ENCODE peak calls at places on chromosomes 16 and 17, in five cellular contexts. One of them, this sample, is unnamed.

GRCh38 chr17:56812971-56813388 is 20.7 kb downstream of the C17orf67 start:
- DNase-seq in aorta: no peak
- DNase-seq in ovary: no peak
- DNase-seq in NCI-H1417 treated with DMSO at 0.1 percent for 48 hours: no peak
- DNase-seq in cardiac muscle cell: no peak
- DNase-seq in this sample: no peak

GRCh38 chr16:55760665-55761035 is 72.2 kb downstream of the CES1 start:
- DNase-seq in NCI-H1417 treated with DMSO at 0.1 percent for 48 hours: no peak
- DNase-seq in ovary: no peak
- DNase-seq in cardiac muscle cell: no peak
- DNase-seq in aorta: peak; percentile 43
- DNase-seq in this sample: no peak

GRCh38 chr16:75265911-75266701 is 14.7 kb upstream of the BCAR1 start:
- DNase-seq in NCI-H1417 treated with DMSO at 0.1 percent for 48 hours: no peak
- DNase-seq in aorta: peak; percentile 76
- DNase-seq in ovary: peak; percentile 84
- DNase-seq in cardiac muscle cell: peak; percentile 79
- DNase-seq in this sample: peak; percentile 67

GRCh38 chr17:77300016-77300686 is 159.4 kb downstream of the SEC14L1 start:
- DNase-seq in NCI-H1417 treated with DMSO at 0.1 percent for 48 hours: no peak
- DNase-seq in cardiac muscle cell: no peak
- DNase-seq in aorta: no peak
- DNase-seq in ovary: no peak
- DNase-seq in this sample: peak; percentile 67

GRCh38 chr17:63946440-63947363 is 14.6 kb upstream of the CD79B start:
- DNase-seq in aorta: no peak
- DNase-seq in NCI-H1417 treated with DMSO at 0.1 percent for 48 hours: no peak
- DNase-seq in cardiac muscle cell: peak; percentile 36
- DNase-seq in ovary: no peak
- DNase-seq in this sample: peak; percentile 30

GRCh38 chr17:40100669-40101366 is 429 bp upstream of the NR1D1 start:
- DNase-seq in ovary: peak; percentile 98
- DNase-seq in aorta: peak; percentile 99
- DNase-seq in cardiac muscle cell: peak; percentile 99
- DNase-seq in NCI-H1417 treated with DMSO at 0.1 percent for 48 hours: peak; percentile 25
- DNase-seq in this sample: peak; percentile 99

GRCh38 chr17:75983501-75984181 is 4.6 kb downstream of the TEN1 start:
- DNase-seq in cardiac muscle cell: peak; percentile 55
- DNase-seq in ovary: no peak
- DNase-seq in aorta: no peak
- DNase-seq in NCI-H1417 treated with DMSO at 0.1 percent for 48 hours: no peak
- DNase-seq in this sample: no peak

GRCh38 chr16:1076801-1077576 is 4.4 kb downstream of the SSTR5 start:
- DNase-seq in aorta: no peak
- DNase-seq in cardiac muscle cell: no peak
- DNase-seq in ovary: no peak
- DNase-seq in NCI-H1417 treated with DMSO at 0.1 percent for 48 hours: no peak
- DNase-seq in this sample: no peak

GRCh38 chr16:66334856-66335255 is 31.6 kb upstream of the CDH5 start:
- DNase-seq in NCI-H1417 treated with DMSO at 0.1 percent for 48 hours: no peak
- DNase-seq in cardiac muscle cell: no peak
- DNase-seq in ovary: no peak
- DNase-seq in aorta: no peak
- DNase-seq in this sample: no peak

This sample was measured in mucosa of gallbladder.